ENCODE peak calls at places on chromosomes 2 and 18, in eight cellular contexts. S, D, B, R, P, Z, M and O are unnamed samples.

GRCh38 chr18:57698571-57699276 is 77.1 kb upstream of the NARS1 start:
- DNase-seq in M (no peak), D (no peak), R (no peak), P (no peak), B (no peak), Z (no peak), S (peak), O (no peak)

GRCh38 chr18:80169607-80170006 is 60.5 kb downstream of the ADNP2 start:
- DNase-seq in Z (no peak), R (no peak), M (no peak), D (no peak), P (no peak), B (no peak), S (no peak), O (no peak)

GRCh38 chr2:20192781-20193180 is 32.1 kb downstream of the SDC1 start:
- DNase-seq in Z (no peak), S (no peak), R (no peak), B (no peak), P (no peak), M (no peak), D (no peak), O (no peak)

GRCh38 chr2:221104391-221104811 is 467.7 kb downstream of the EPHA4 start:
- DNase-seq in S (peak), D (peak), M (peak), P (no peak), R (no peak), Z (peak), B (no peak), O (peak)

GRCh38 chr2:170467568-170468422 is 247.3 kb upstream of the SP5 start:
- DNase-seq in D (no peak), M (no peak), P (no peak), R (no peak), S (no peak), B (no peak), Z (no peak), O (no peak)

GRCh38 chr2:138814123-138814883 is 34.1 kb upstream of the NXPH2 start:
- DNase-seq in S (no peak), P (no peak), D (no peak), Z (no peak), R (no peak), B (no peak), M (peak), O (no peak)

GRCh38 chr2:240329116-240329665 is 106.3 kb upstream of the GPC1 start:
- DNase-seq in S (no peak), M (no peak), R (no peak), B (no peak), D (no peak), Z (no peak), P (no peak), O (no peak)

GRCh38 chr2:28454016-28454930 is 41.6 kb upstream of the PLB1 start:
- DNase-seq in M (no peak), S (peak), Z (no peak), B (no peak), D (no peak), R (no peak), P (no peak), O (no peak)

GRCh38 chr18:55420665-55420964 is 167.4 kb downstream of the TCF4 start:
- DNase-seq in R (no peak), D (no peak), M (no peak), Z (no peak), P (no peak), B (no peak), S (no peak), O (no peak)

GRCh38 chr2:166765141-166765540 is 123.1 kb upstream of the XIRP2 start:
- DNase-seq in R (no peak), M (peak), P (no peak), S (no peak), D (no peak), Z (no peak), B (no peak), O (no peak)

DNA sequence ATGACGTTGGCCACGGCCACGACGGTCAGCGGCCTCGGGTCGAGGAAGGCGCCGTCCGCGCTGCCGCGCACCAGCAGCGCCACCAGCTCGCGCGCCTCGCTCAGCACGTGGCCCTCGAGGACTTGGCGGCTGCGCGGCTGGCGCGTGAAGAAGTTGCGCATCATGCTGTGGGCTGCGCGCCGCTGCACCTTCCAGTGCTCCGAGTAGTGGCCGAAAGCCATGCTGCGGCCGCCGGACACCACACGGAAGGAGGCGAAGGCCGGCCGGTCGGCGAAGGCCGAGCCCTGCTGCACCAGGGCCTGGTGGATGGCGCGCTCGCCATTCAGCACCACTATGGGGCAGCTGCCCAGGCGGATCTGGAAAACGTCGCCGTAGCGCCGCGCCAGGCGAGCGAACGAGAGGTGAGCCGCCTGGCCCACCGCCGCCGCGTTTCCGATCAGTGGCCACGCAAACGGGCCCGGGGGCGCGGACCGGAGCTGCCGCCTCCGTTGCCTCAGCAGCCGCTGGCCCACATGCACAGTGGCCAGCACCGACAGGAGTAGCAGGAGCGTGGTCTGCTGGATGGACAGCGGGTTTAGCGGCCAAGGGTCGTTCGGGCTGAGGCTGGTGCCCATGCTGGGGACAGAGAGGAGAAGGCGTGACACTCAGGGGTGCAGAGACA is 1.0 kb downstream of the CYP1B1 start:
- DNase-seq in S (peak), M (peak), Z (no peak), P (no peak), D (no peak), R (no peak), B (no peak), O (no peak)
- H3K4me3 ChIP-seq in S (peak), M (peak), Z (peak), P (no peak), D (no peak), R (peak), B (no peak), O (peak)

GRCh38 chr2:82282111-82282882 is 1977.7 kb upstream of the LRRTM1 start:
- DNase-seq in S (no peak), B (no peak), Z (no peak), M (peak), R (no peak), P (no peak), D (no peak), O (no peak)
- TF ChIP-seq CTCF in S (no peak), B (no peak), Z (no peak), M (peak), R (no peak), P (no peak), D (no peak), O (peak)

GRCh38 chr2:11669454-11670291 is at the start of gene NTSR2:
- DNase-seq in Z (peak), R (no peak), S (peak), M (peak), B (peak), D (peak), P (no peak), O (peak)
- H3K4me3 ChIP-seq in Z (peak), R (peak), S (no peak), M (peak), B (no peak), D (no peak), P (no peak), O (peak)

GRCh38 chr2:148021059-148021985 is at the start of gene MBD5:
- DNase-seq in S (peak), D (peak), M (peak), P (no peak), B (peak), R (no peak), Z (peak), O (peak)
- TF ChIP-seq CTCF in S (no peak), D (no peak), M (no peak), P (no peak), B (no peak), R (no peak), Z (no peak), O (no peak)

GRCh38 chr18:22165049-22165602 is 4.3 kb upstream of the GATA6 start:
- DNase-seq in S (no peak), B (no peak), P (no peak), D (peak), Z (no peak), M (peak), R (no peak), O (no peak)
- H3K4me3 ChIP-seq in S (peak), B (peak), P (no peak), D (peak), Z (peak), M (peak), R (no peak), O (no peak)

DNA sequence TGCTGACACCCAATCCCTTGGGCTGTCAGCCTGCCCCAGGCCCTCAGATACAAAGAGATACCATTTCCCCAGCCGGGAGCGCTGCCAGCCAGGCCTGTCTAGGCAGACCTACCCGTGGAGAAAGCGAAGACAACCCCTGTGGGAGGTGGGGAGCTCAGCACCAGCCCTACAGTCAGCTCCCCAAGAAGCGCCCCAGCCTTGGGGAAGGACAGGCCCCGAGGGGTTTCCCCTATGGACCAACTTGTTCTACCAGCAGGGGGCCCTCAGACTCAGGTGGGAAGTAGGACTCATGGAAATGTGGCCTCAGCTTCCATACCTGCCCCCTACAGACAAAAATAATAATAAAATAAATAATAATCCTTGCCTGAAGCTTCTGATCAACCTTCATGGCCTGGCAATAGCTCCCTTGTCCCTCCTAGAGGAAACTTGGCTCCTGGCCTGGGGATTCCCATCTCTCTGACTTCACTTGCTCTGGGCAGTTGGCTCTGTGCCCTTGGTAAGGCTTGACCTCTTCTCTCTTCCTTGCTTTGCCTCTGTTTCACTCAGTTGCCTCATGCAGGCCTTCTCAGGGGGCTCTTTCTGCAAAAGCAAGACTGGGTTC is 7.0 kb downstream of the SLC35F6 start:
- DNase-seq in P (no peak), D (peak), S (peak), B (peak), R (peak), M (peak), Z (peak), O (peak)
- TF ChIP-seq CTCF in P (no peak), D (no peak), S (peak), B (peak), R (peak), M (peak), Z (peak), O (no peak)